ENCODE peak calls at places on chromosomes 2 and 18, in four cellular contexts. Z is psoas muscle, A is kidney, P is BJ. T is an unnamed sample.

GRCh38 chr2:145987797-145988196 is 1467.9 kb upstream of the ZEB2 start:
- DNase-seq in Z (no peak), A (no peak), P (no peak), T (no peak)

GRCh38 chr18:42038936-42039335 is 83.9 kb downstream of the PIK3C3 start:
- DNase-seq in Z (no peak), A (no peak), P (peak), T (no peak)

GRCh38 chr2:241802806-241803318 is 6.1 kb upstream of the NEU4 start:
- DNase-seq in Z (no peak), A (peak), P (no peak), T (no peak)

GRCh38 chr18:56235061-56235772 is 403.2 kb downstream of the TXNL1 start:
- DNase-seq in Z (no peak), A (no peak), P (no peak), T (no peak)

GRCh38 chr18:22560283-22560627 is 142.5 kb upstream of the CTAGE1 start:
- DNase-seq in Z (no peak), A (no peak), P (no peak), T (no peak)

GRCh38 chr2:120952318-120952717 is 216.7 kb downstream of the GLI2 start:
- DNase-seq in Z (no peak), A (no peak), P (no peak), T (no peak)

GRCh38 chr18:46642561-46642960 is 14.5 kb downstream of the LOXHD1 start:
- DNase-seq in Z (no peak), A (no peak), P (no peak), T (no peak)

GRCh38 chr2:191302459-191303155 is 57.4 kb downstream of the MYO1B start:
- DNase-seq in Z (no peak), A (no peak), P (no peak), T (no peak)

GRCh38 chr2:172968061-172968469 is 107.6 kb upstream of the MAP3K20 start:
- DNase-seq in Z (peak), A (peak), P (peak), T (no peak)

GRCh38 chr2:80105020-80105419 is 199.5 kb downstream of the LRRTM1 start:
- DNase-seq in Z (no peak), A (no peak), P (no peak), T (no peak)

GRCh38 chr2:25218134-25218533 is 49.8 kb upstream of the POMC start:
- DNase-seq in Z (no peak), A (no peak), P (no peak), T (no peak)

GRCh38 chr2:190031971-190032623 is 30.4 kb downstream of the MSTN start:
- DNase-seq in Z (no peak), A (no peak), P (no peak), T (no peak)

GRCh38 chr2:169230204-169230603 is 132.1 kb downstream of the LRP2 start:
- DNase-seq in Z (no peak), A (no peak), P (no peak), T (no peak)

GRCh38 chr2:10446631-10447030 is 1.5 kb downstream of the ODC1 start:
- DNase-seq in Z (no peak), A (no peak), P (no peak), T (no peak)

GRCh38 chr2:213995400-213996105 is 415.3 kb upstream of the VWC2L start:
- DNase-seq in Z (no peak), A (no peak), P (peak), T (peak)

GRCh38 chr2:177138823-177139222 is 73.8 kb upstream of the HNRNPA3 start:
- DNase-seq in Z (no peak), A (no peak), P (no peak), T (no peak)

GRCh38 chr2:230356084-230356483 is 29.1 kb downstream of the SP140L start:
- DNase-seq in Z (no peak), A (no peak), P (no peak), T (peak)

GRCh38 chr2:149716687-149717086 is 129.1 kb upstream of the MMADHC start:
- DNase-seq in Z (no peak), A (no peak), P (no peak), T (no peak)

GRCh38 chr2:109243526-109244425 is 114.8 kb downstream of the SH3RF3 start:
- DNase-seq in Z (no peak), A (no peak), P (no peak), T (peak)

GRCh38 chr2:66434679-66435548 is at the start of gene MEIS1:
- DNase-seq in Z (peak), A (peak), P (peak), T (peak)

GRCh38 chr2:198448803-198449202 is 644.4 kb downstream of the PLCL1 start:
- DNase-seq in Z (no peak), A (no peak), P (no peak), T (no peak)

GRCh38 chr2:164514491-164514890 is 106.8 kb downstream of the GRB14 start:
- DNase-seq in Z (no peak), A (no peak), P (no peak), T (peak)

GRCh38 chr2:54557601-54558187 is 101.6 kb downstream of the SPTBN1 start:
- DNase-seq in Z (peak), A (peak), P (no peak), T (peak)

GRCh38 chr2:117068371-117068770 is 746.1 kb upstream of the DDX18 start:
- DNase-seq in Z (no peak), A (no peak), P (no peak), T (no peak)

GRCh38 chr2:149009928-149010461 is 28.5 kb upstream of the LYPD6B start:
- DNase-seq in Z (no peak), A (peak), P (no peak), T (no peak)

GRCh38 chr2:15660491-15661294 is 69.0 kb downstream of the DDX1 start:
- DNase-seq in Z (no peak), A (no peak), P (no peak), T (no peak)

GRCh38 chr2:119481501-119482455 is 42.5 kb downstream of the SCTR start:
- DNase-seq in Z (no peak), A (peak), P (no peak), T (no peak)

GRCh38 chr2:119484834-119485233 is 39.4 kb downstream of the SCTR start:
- DNase-seq in Z (no peak), A (peak), P (no peak), T (no peak)

GRCh38 chr2:119483896-119484718 is 40.2 kb downstream of the SCTR start:
- DNase-seq in Z (no peak), A (peak), P (no peak), T (no peak)

GRCh38 chr2:119482481-119483394 is 41.5 kb downstream of the SCTR start:
- DNase-seq in Z (peak), A (peak), P (no peak), T (no peak)

DNA sequence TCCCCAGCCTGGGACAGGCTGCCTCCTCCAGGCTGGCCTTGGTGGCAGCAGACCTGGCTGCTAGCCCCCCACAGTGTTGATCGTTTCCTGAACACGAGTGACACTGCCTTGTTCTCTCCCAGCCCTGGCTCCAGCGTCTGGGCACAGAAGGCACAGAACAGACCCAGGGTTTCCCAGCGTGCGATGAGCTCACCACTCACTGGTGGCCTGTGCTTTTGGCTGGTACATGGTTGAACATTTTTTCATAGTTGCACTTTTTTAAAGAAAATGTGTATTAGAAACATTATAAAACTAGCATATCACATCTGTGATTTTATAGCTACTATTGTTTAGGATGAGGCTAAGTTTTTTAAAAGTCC is 40.9 kb downstream of the SCTR start:
- DNase-seq in Z (no peak), A (no peak), P (no peak), T (no peak)
- H3K4me3 ChIP-seq in Z (no peak), A (no peak), P (no peak), T (no peak)

GRCh38 chr2:170375192-170375591 is 197.2 kb downstream of the MYO3B start:
- DNase-seq in Z (no peak), A (no peak), P (no peak), T (no peak)

GRCh38 chr2:170380267-170380666 is 202.3 kb downstream of the MYO3B start:
- DNase-seq in Z (no peak), A (no peak), P (no peak), T (no peak)

GRCh38 chr2:170381678-170382077 is 203.7 kb downstream of the MYO3B start:
- DNase-seq in Z (no peak), A (no peak), P (no peak), T (no peak)

DNA sequence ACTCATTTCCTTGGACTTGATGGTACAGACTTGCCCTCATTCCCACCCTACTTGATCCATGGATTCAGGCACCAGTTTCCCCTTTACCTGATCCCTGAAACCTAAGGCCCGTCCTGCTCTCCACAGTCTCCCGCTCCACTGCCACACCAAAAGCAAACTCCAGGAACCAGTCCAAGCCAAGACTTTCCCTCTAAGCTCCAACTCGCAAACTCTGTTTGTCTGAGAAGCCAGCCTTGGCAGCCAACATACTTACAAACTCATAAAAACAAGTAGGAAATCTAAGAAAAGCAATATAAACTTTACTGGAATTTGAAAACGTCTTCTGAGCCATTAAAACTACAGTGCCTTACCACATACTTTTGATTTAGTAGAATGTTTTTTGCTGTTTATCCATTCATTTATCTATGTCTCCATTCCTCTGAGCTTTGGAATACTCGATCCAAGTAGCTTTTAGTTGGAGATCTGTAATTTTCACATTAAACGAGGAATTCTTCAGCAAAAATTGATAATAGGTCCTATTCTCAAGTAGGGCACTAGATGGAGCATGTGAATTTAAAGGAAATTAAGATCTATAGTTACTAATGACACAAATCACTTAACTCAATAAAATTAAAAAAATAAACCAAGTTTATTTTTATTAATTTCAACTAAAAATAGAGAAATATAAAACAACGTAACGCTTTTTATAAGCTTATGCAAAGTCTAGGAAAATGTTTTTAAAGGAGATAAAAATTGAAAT is 199.7 kb downstream of the MYO3B start:
- DNase-seq in Z (no peak), A (no peak), P (no peak), T (no peak)
- TF ChIP-seq CTCF in Z (no peak), A (no peak), P (no peak), T (no peak)

GRCh38 chr2:222290691-222291484 is 7.9 kb downstream of the PAX3 start:
- DNase-seq in Z (no peak), A (no peak), P (no peak), T (peak)
- H3K4me3 ChIP-seq in Z (peak), A (no peak), P (peak), T (peak)

GRCh38 chr18:25351773-25352628 is at the start of gene ZNF521:
- DNase-seq in Z (peak), A (peak), P (no peak), T (peak)
- TF ChIP-seq CTCF in Z (peak), A (no peak), P (peak), T (peak)

GRCh38 chr2:81647715-81648114 is 1343.2 kb upstream of the LRRTM1 start:
- DNase-seq in Z (no peak), A (no peak), P (no peak), T (no peak)
- H3K4me3 ChIP-seq in Z (no peak), A (no peak), P (no peak), T (no peak)

DNA sequence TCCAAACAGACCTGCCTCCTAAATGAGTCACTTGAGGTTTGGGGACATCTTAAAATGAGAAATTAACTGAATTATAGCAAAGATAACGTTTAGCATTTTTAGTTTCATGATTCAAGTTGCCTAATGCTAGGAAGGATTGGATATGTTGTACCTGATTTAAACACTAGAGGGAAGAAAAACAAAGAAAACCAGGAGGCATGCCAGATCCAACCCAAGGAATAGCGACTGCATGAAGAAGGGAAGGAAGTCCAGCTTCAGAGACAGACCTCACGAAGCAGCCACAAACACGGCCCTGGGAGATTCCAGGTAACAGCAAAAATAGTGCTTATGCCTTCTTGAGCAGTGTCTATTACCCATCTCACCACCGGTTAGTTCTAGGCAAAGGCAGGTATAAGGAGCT is 499.9 kb upstream of the SPHKAP start:
- DNase-seq in Z (no peak), A (no peak), P (no peak), T (peak)
- TF ChIP-seq CTCF in Z (no peak), A (no peak), P (peak), T (peak)